ENCODE peak calls at places on chromosomes 4 and X, in seven cellular contexts. W is nephron progenitor cell, U is upper lobe of left lung, G is vagina, C is fibroblast of mammary gland, D is WTC11, V is PC-9. K is an unnamed sample.
A peak's percentile ranks its signal among the peaks of the same experiment; 100 is the strongest.

GRCh38 chr4:55089922-55090321 is 35.5 kb downstream of the KDR start:
- DNase-seq in V (no peak), D (no peak), G (no peak), C (no peak), U (no peak), W (no peak), K (no peak)

GRCh38 chr4:5365071-5366008 is 314.1 kb downstream of the STK32B start:
- DNase-seq in C (peak; percentile 59), W (no peak), D (no peak), U (no peak), V (peak; percentile 63), G (peak; percentile 88), K (no peak)

GRCh38 chr4:87973283-87974169 is 2.0 kb upstream of the SPP1 start:
- DNase-seq in D (peak; percentile 66), V (peak; percentile 50), U (no peak), W (peak; percentile 62), C (peak; percentile 85), G (no peak), K (peak; percentile 56)

GRCh38 chrX:153744210-153745066 is 19.6 kb upstream of the PLXNB3 start:
- DNase-seq in V (no peak), C (no peak), D (peak; percentile 52), W (peak; percentile 53), G (no peak), U (peak; percentile 73), K (no peak)

GRCh38 chrX:7446815-7447214 is 298.9 kb upstream of the PUDP start:
- DNase-seq in W (no peak), V (peak; percentile 75), G (no peak), U (no peak), D (no peak), C (peak; percentile 7), K (no peak)

GRCh38 chr4:1416948-1417260 is 10.7 kb upstream of the NKX1-1 start:
- DNase-seq in D (no peak), C (no peak), G (no peak), U (no peak), V (no peak), W (no peak), K (no peak)

GRCh38 chr4:145679520-145679919 is 426 bp upstream of the C4orf51 start:
- DNase-seq in W (peak; percentile 16), D (no peak), C (peak; percentile 93), U (no peak), G (no peak), V (peak; percentile 77), K (no peak)

GRCh38 chr4:184267206-184267608 is 49.5 kb upstream of the ENPP6 start:
- DNase-seq in W (no peak), V (no peak), U (no peak), D (no peak), G (peak; percentile 58), C (no peak), K (no peak)

GRCh38 chr4:10078481-10079233 is 37.9 kb downstream of the WDR1 start:
- DNase-seq in W (no peak), D (peak; percentile 3), G (no peak), U (no peak), V (no peak), C (no peak), K (no peak)

GRCh38 chr4:117817316-117817715 is 217.0 kb upstream of the NDST3 start:
- DNase-seq in D (no peak), G (no peak), W (no peak), U (no peak), C (no peak), V (no peak), K (no peak)

GRCh38 chr4:4994312-4995097 is 24.8 kb downstream of the CYTL1 start:
- DNase-seq in V (no peak), D (no peak), U (no peak), C (no peak), W (no peak), G (no peak), K (no peak)

GRCh38 chrX:129613596-129613995 is 41.2 kb downstream of the APLN start:
- DNase-seq in G (no peak), C (no peak), W (no peak), V (peak; percentile 72), D (no peak), U (no peak), K (no peak)

GRCh38 chr4:108874806-108875205 is 112.0 kb upstream of the ETNPPL start:
- DNase-seq in U (no peak), C (no peak), G (no peak), V (no peak), W (no peak), D (no peak), K (no peak)

GRCh38 chrX:51860679-51861078 is 32.7 kb upstream of the MAGED1 start:
- DNase-seq in D (peak; percentile 13), U (no peak), V (no peak), G (no peak), C (peak; percentile 60), W (no peak), K (peak; percentile 7)

GRCh38 chr4:70935038-70935437 is 32.9 kb downstream of the MOB1B start:
- DNase-seq in D (no peak), U (no peak), V (no peak), W (no peak), G (no peak), C (no peak), K (no peak)

GRCh38 chr4:132710971-132711370 is 438.1 kb upstream of the PCDH10 start:
- DNase-seq in W (no peak), V (no peak), D (no peak), G (no peak), U (no peak), C (no peak), K (no peak)

GRCh38 chr4:40241936-40242590 is 45.2 kb downstream of the RHOH start:
- DNase-seq in W (no peak), G (no peak), C (no peak), D (no peak), V (no peak), U (no peak), K (no peak)

GRCh38 chrX:71164071-71164470 is 19.4 kb downstream of the NLGN3 start:
- DNase-seq in W (no peak), D (no peak), C (no peak), U (no peak), V (no peak), G (no peak), K (no peak)

GRCh38 chr4:48602222-48602621 is 112.2 kb downstream of the ZAR1 start:
- DNase-seq in U (no peak), V (no peak), G (no peak), C (peak; percentile 69), D (no peak), W (no peak), K (no peak)

GRCh38 chr4:97517948-97518347 is 625.3 kb downstream of the STPG2 start:
- DNase-seq in V (no peak), W (no peak), C (no peak), G (no peak), D (no peak), U (no peak), K (no peak)

GRCh38 chr4:70902577-70903281 is 560 bp downstream of the MOB1B start:
- DNase-seq in U (no peak), G (no peak), C (no peak), W (no peak), D (no peak), V (no peak), K (no peak)

GRCh38 chr4:150078996-150079581 is 844 bp downstream of the DCLK2 start:
- DNase-seq in G (no peak), C (peak; percentile 44), D (peak; percentile 50), U (peak; percentile 84), V (no peak), W (peak; percentile 42), K (peak; percentile 16)

GRCh38 chr4:52054254-52054653 is 3.1 kb downstream of the SPATA18 start:
- DNase-seq in V (no peak), G (no peak), D (no peak), U (no peak), W (no peak), C (no peak), K (no peak)

GRCh38 chr4:82097504-82097903 is 276.3 kb downstream of the HNRNPD start:
- DNase-seq in U (no peak), W (no peak), C (peak; percentile 15), G (no peak), V (no peak), D (no peak), K (no peak)

GRCh38 chr4:15250021-15250441 is 177.8 kb upstream of the C1QTNF7 start:
- DNase-seq in G (no peak), V (no peak), U (no peak), D (no peak), C (peak; percentile 59), W (no peak), K (no peak)

GRCh38 chr4:3713817-3714641 is 52.2 kb upstream of the ADRA2C start:
- DNase-seq in U (no peak), V (no peak), D (no peak), G (no peak), C (no peak), W (no peak), K (no peak)

DNA sequence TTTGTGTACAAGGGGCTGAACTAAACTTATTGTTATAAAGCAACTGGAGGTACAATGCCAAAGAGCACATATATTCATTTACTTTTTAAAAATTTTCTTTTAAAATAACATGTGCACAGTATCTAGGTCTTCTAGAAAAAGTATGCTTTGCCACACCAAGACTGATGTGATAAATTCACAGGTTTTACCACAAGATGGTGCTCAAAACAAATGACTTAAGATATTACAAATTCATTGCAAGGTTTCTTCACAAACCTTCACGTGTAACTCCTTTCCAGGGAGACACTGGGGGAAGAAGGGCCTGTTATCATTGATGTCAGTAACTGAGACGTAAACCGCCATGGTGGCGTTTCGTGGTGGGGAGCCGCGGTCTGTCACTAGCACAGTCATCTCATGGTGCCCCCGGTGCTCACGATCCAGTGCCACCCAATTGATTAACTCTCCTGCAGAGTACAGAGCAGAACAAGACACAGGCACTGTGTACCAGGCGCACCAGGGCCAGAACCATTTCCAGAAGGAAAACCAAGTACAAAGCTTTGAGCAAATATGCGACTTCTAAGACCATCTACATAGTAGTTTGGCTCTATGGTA is 162.2 kb downstream of the DCHS2 start:
- DNase-seq in D (no peak), V (no peak), G (no peak), C (peak; percentile 57), W (no peak), U (peak; percentile 17), K (no peak)
- TF ChIP-seq CTCF in D (no peak), V (peak; percentile 48), G (no peak), C (peak; percentile 36), W (peak; percentile 40), U (no peak), K (peak; percentile 37)

GRCh38 chr4:57265831-57266582 is 155.8 kb upstream of the IGFBP7 start:
- DNase-seq in U (no peak), W (peak; percentile 25), D (peak; percentile 36), V (no peak), G (no peak), C (no peak), K (peak; percentile 26)
- TF ChIP-seq CTCF in U (no peak), W (no peak), D (no peak), V (no peak), G (no peak), C (no peak), K (no peak)

DNA sequence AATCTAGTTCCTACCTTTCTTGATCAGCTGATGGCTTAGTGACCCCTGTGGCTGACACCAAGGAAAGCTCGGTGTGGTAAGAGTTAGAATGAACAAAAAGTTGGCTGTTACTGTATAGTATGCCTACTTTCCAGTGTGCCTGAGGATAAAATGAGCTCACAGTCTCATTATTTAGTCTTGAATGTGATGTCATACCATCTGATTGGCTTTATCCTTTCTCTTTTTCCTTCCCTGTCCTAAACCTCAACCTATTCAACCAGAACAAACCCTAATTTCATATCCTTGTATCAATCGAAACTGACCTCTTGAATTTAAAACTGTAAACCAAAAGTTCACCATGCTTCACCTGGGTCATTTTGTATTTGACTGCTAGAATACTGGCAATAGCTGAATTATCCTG is 156.4 kb downstream of the PPARGC1A start:
- DNase-seq in U (no peak), W (no peak), C (no peak), D (no peak), V (no peak), G (no peak), K (no peak)
- TF ChIP-seq CTCF in U (no peak), W (no peak), C (no peak), D (no peak), V (no peak), G (no peak), K (no peak)

GRCh38 chrX:45749375-45749774 is 548.7 kb upstream of the DIPK2B start:
- DNase-seq in W (no peak), V (no peak), D (no peak), C (peak; percentile 45), U (no peak), G (no peak), K (no peak)
- TF ChIP-seq CTCF in W (no peak), V (no peak), D (no peak), C (peak; percentile 39), U (no peak), G (no peak), K (no peak)